ENCODE peak calls at places on chromosomes 3 and 15, in eight cellular contexts. L, R, Y, B, F, Z, V and N are unnamed samples.

GRCh38 chr3:41000471-41000870 is 198.8 kb upstream of the CTNNB1 start:
- DNase-seq in L (no peak), R (no peak), Y (no peak), Z (no peak), B (peak; percentile 41), F (no peak), V (no peak), N (no peak)

GRCh38 chr15:41494190-41494921 is 682 bp downstream of the ITPKA start:
- DNase-seq in L (peak; percentile 87), Y (no peak), V (no peak), B (no peak), Z (no peak), R (no peak), F (peak; percentile 14), N (peak; percentile 86)

GRCh38 chr3:25713316-25713967 is 48.7 kb upstream of the TOP2B start:
- DNase-seq in L (no peak), Y (no peak), F (no peak), V (no peak), B (no peak), R (no peak), Z (no peak), N (no peak)

GRCh38 chr3:126389112-126389791 is 5.5 kb upstream of the CFAP100 start:
- DNase-seq in Z (peak; percentile 65), B (peak; percentile 95), Y (peak; percentile 11), V (peak; percentile 16), L (peak; percentile 94), R (no peak), F (peak; percentile 6), N (peak; percentile 86)

GRCh38 chr3:18469775-18470174 is 44.6 kb upstream of the SATB1 start:
- DNase-seq in Z (no peak), B (no peak), V (no peak), R (no peak), Y (no peak), F (no peak), L (no peak), N (no peak)

GRCh38 chr15:99474981-99475753 is 90.6 kb upstream of the MEF2A start:
- DNase-seq in L (peak; percentile 72), Y (no peak), V (no peak), B (peak; percentile 62), F (no peak), Z (no peak), R (no peak), N (no peak)

GRCh38 chr3:172152869-172153268 is 113.5 kb downstream of the FNDC3B start:
- DNase-seq in V (no peak), L (no peak), Y (no peak), B (peak; percentile 48), R (no peak), F (no peak), Z (no peak), N (no peak)

GRCh38 chr3:195230244-195230643 is 40.7 kb downstream of the XXYLT1 start:
- DNase-seq in B (no peak), V (no peak), F (no peak), R (no peak), Z (no peak), L (no peak), Y (no peak), N (no peak)

GRCh38 chr3:128992926-128993460 is 883 bp downstream of the CFAP92 start:
- DNase-seq in Y (no peak), L (no peak), R (no peak), V (no peak), B (no peak), Z (no peak), F (no peak), N (peak; percentile 62)

GRCh38 chr15:58473720-58474119 is 41.9 kb downstream of the LIPC start:
- DNase-seq in B (no peak), R (no peak), L (no peak), Y (no peak), Z (no peak), F (no peak), V (no peak), N (no peak)

GRCh38 chr3:21718161-21718765 is 32.7 kb downstream of the ZNF385D start:
- DNase-seq in L (no peak), Y (no peak), Z (no peak), V (no peak), B (no peak), R (no peak), F (no peak), N (no peak)

GRCh38 chr15:85691350-85692240 is 103.1 kb downstream of the KLHL25 start:
- DNase-seq in F (no peak), Z (no peak), L (no peak), R (no peak), B (no peak), V (no peak), Y (no peak), N (no peak)

GRCh38 chr3:158821847-158822246 is 20.0 kb downstream of the MFSD1 start:
- DNase-seq in Z (no peak), L (no peak), B (no peak), V (no peak), F (no peak), R (no peak), Y (no peak), N (no peak)

GRCh38 chr3:123765475-123766166 is 118.5 kb downstream of the MYLK start:
- DNase-seq in L (no peak), F (no peak), Z (no peak), B (no peak), V (no peak), Y (no peak), R (no peak), N (no peak)

GRCh38 chr3:124837730-124838186 is 49.4 kb downstream of the ITGB5 start:
- DNase-seq in Z (no peak), R (no peak), Y (no peak), F (no peak), L (no peak), V (no peak), B (peak; percentile 66), N (no peak)

GRCh38 chr3:141333796-141334626 is 34.3 kb upstream of the ZBTB38 start:
- DNase-seq in Y (no peak), R (no peak), F (no peak), V (no peak), B (no peak), Z (no peak), L (no peak), N (no peak)

GRCh38 chr3:77795013-77795412 is 755.1 kb downstream of the ROBO2 start:
- DNase-seq in R (no peak), Z (no peak), F (peak; percentile 39), Y (no peak), V (no peak), L (no peak), B (no peak), N (peak; percentile 57)

GRCh38 chr3:196609343-196609775 is 30.1 kb upstream of the NRROS start:
- DNase-seq in F (peak; percentile 90), V (peak; percentile 95), B (peak; percentile 87), Y (peak; percentile 92), R (peak; percentile 87), Z (peak; percentile 94), L (peak; percentile 98), N (peak; percentile 73)

GRCh38 chr3:153209596-153209995 is 47.6 kb downstream of the RAP2B start:
- DNase-seq in V (no peak), Z (peak; percentile 15), Y (no peak), R (no peak), L (peak; percentile 87), B (peak; percentile 38), F (no peak), N (peak; percentile 79)

GRCh38 chr15:69973102-69973714 is 124.5 kb downstream of the TLE3 start:
- DNase-seq in F (no peak), L (no peak), B (no peak), Y (no peak), R (no peak), Z (peak; percentile 46), V (no peak), N (no peak)

GRCh38 chr15:27535445-27536129 is 563.5 kb downstream of the OCA2 start:
- DNase-seq in L (no peak), Y (no peak), Z (no peak), R (no peak), V (no peak), F (no peak), B (no peak), N (no peak)

GRCh38 chr3:160667452-160667851 is 9.5 kb upstream of the ARL14 start:
- DNase-seq in F (no peak), L (no peak), Z (no peak), B (no peak), Y (no peak), R (no peak), V (no peak), N (no peak)

GRCh38 chr15:58864602-58865419 is 68.7 kb downstream of the SLTM start:
- DNase-seq in L (peak; percentile 84), R (no peak), Z (peak; percentile 60), B (peak; percentile 71), Y (no peak), V (no peak), F (no peak), N (peak; percentile 83)

GRCh38 chr15:80984856-80985255 is 4.8 kb downstream of the MESD start:
- DNase-seq in L (no peak), Z (peak; percentile 92), V (no peak), B (no peak), F (no peak), R (no peak), Y (peak; percentile 71), N (no peak)

GRCh38 chr15:32908135-32908801 is 190.5 kb downstream of the GREM1 start:
- DNase-seq in R (no peak), Y (no peak), F (no peak), Z (no peak), L (no peak), B (peak; percentile 31), V (no peak), N (no peak)

GRCh38 chr3:43632269-43632733 is 10.5 kb upstream of the ANO10 start:
- DNase-seq in V (no peak), F (no peak), L (no peak), Z (peak; percentile 12), Y (no peak), R (no peak), B (no peak), N (no peak)

GRCh38 chr3:71063768-71064287 is 519.7 kb downstream of the FOXP1 start:
- DNase-seq in L (peak; percentile 48), B (no peak), F (peak; percentile 22), R (peak; percentile 34), V (no peak), Y (peak; percentile 9), Z (peak; percentile 58), N (no peak)

GRCh38 chr3:31559872-31560534 is 27.3 kb downstream of the STT3B start:
- DNase-seq in Y (no peak), Z (no peak), V (no peak), B (no peak), R (no peak), L (no peak), F (no peak), N (no peak)

GRCh38 chr3:147152476-147152875 is 253.9 kb downstream of the ZIC4 start:
- DNase-seq in R (no peak), Z (peak; percentile 4), B (no peak), L (no peak), Y (no peak), V (no peak), F (no peak), N (no peak)

GRCh38 chr15:62242999-62243398 is 77.9 kb upstream of the C2CD4B start:
- DNase-seq in Y (no peak), V (no peak), Z (no peak), F (no peak), L (no peak), B (no peak), R (no peak), N (no peak)

GRCh38 chr3:195269375-195270078 is 1.4 kb downstream of the XXYLT1 start:
- DNase-seq in R (no peak), Z (peak; percentile 15), Y (no peak), L (peak; percentile 34), B (no peak), F (no peak), V (no peak), N (peak; percentile 10)

GRCh38 chr3:10520118-10520517 is 14.7 kb upstream of the ATP2B2 start:
- DNase-seq in R (no peak), L (no peak), F (no peak), Y (no peak), Z (no peak), V (no peak), B (no peak), N (no peak)